ENCODE peak calls at places on chromosomes 7 and 10, in seven cellular contexts. L is heart right ventricle; E is iPS DF 19.7; M is NCI-H2029 treated with DMSO at 0.1 percent for 48 hours; F is activated T-helper 1 cell treated with anti-CD3 and anti-CD28 coated beads, Interleukin-12 subunit alpha, Interleukin-12 subunit beta, Interleukin-2, Interleukin-4 antibody, amounts not matched to agents 30 ng/mL and 10 ng/mL and 1 ng/mL, durations not matched to agents 14 hours and 24 hours and 36 hours; N is anterior cingulate cortex; J is EH. Z is an unnamed sample.

GRCh38 chr7:913736-914520 is 37.6 kb downstream of the GET4 start:
- DNase-seq in M (no peak), L (no peak), N (peak), J (no peak), F (no peak), E (no peak), Z (no peak)

GRCh38 chr10:92627845-92628480 is 35.0 kb downstream of the KIF11 start:
- DNase-seq in L (no peak), N (no peak), J (no peak), E (no peak), F (no peak), M (no peak), Z (no peak)

GRCh38 chr7:131111081-131111576 is 216.5 kb upstream of the MKLN1 start:
- DNase-seq in N (no peak), F (peak), J (peak), E (no peak), M (no peak), L (no peak), Z (peak)

GRCh38 chr10:97067716-97068391 is 117.9 kb downstream of the SLIT1 start:
- DNase-seq in F (no peak), J (no peak), M (no peak), E (no peak), N (no peak), L (no peak), Z (no peak)

GRCh38 chr10:49187044-49187484 is 1.1 kb downstream of the TMEM273 start:
- DNase-seq in E (no peak), L (peak), N (no peak), M (no peak), F (no peak), J (no peak), Z (no peak)

GRCh38 chr7:151009340-151010001 is 14.8 kb downstream of the ATG9B start:
- DNase-seq in N (no peak), M (no peak), L (no peak), F (no peak), E (no peak), J (no peak), Z (no peak)

GRCh38 chr7:4791101-4791737 is 15.8 kb downstream of the AP5Z1 start:
- DNase-seq in J (no peak), E (no peak), L (no peak), N (no peak), F (no peak), M (no peak), Z (no peak)

GRCh38 chr10:113610636-113611601 is 52.9 kb downstream of the NRAP start:
- DNase-seq in E (no peak), L (no peak), J (no peak), N (no peak), F (no peak), M (no peak), Z (no peak)

GRCh38 chr10:90751107-90751997 is 106.5 kb downstream of the HTR7 start:
- DNase-seq in M (no peak), F (peak), N (no peak), L (no peak), E (no peak), J (peak), Z (peak)

GRCh38 chr7:148433521-148434180 is 156.9 kb upstream of the C7orf33 start:
- DNase-seq in J (no peak), E (no peak), L (no peak), N (no peak), F (no peak), M (no peak), Z (no peak)

GRCh38 chr10:79445217-79445707 is at the start of gene ZCCHC24:
- DNase-seq in M (no peak), J (no peak), F (no peak), L (no peak), N (no peak), E (no peak), Z (no peak)